ENCODE peak calls at places on chromosomes 12 and 14, in four cellular contexts. Q is tibial nerve, B is ovary, R is A549. U is an unnamed sample.

GRCh38 chr12:29707846-29708245 is 75.9 kb downstream of the TMTC1 start:
- DNase-seq in Q (no peak), B (no peak), R (no peak), U (no peak)

GRCh38 chr14:103808403-103809001 is 38.9 kb downstream of the PPP1R13B start:
- DNase-seq in Q (peak), B (peak), R (peak), U (peak)

GRCh38 chr12:120936197-120936596 is 32.0 kb upstream of the SPPL3 start:
- DNase-seq in Q (no peak), B (no peak), R (no peak), U (no peak)

GRCh38 chr12:89345830-89346740 is 6.2 kb downstream of the DUSP6 start:
- DNase-seq in Q (no peak), B (no peak), R (no peak), U (peak)

GRCh38 chr12:106145539-106146447 is 7.0 kb upstream of the NUAK1 start:
- DNase-seq in Q (no peak), B (no peak), R (no peak), U (peak)

GRCh38 chr12:50248883-50249282 is 34.4 kb downstream of the LIMA1 start:
- DNase-seq in Q (no peak), B (no peak), R (no peak), U (no peak)

GRCh38 chr14:101147848-101148247 is 244.3 kb upstream of the RTL1 start:
- DNase-seq in Q (no peak), B (no peak), R (no peak), U (no peak)

GRCh38 chr12:54370218-54370730 is 6.0 kb upstream of the GPR84 start:
- DNase-seq in Q (peak), B (peak), R (peak), U (peak)

GRCh38 chr12:105706973-105707334 is 376.5 kb downstream of the C12orf75 start:
- DNase-seq in Q (no peak), B (no peak), R (no peak), U (no peak)

GRCh38 chr12:120640840-120641833 is 711 bp downstream of the CABP1 start:
- DNase-seq in Q (no peak), B (peak), R (no peak), U (peak)

GRCh38 chr12:19978193-19978592 is 390.1 kb upstream of the PDE3A start:
- DNase-seq in Q (no peak), B (no peak), R (no peak), U (no peak)

GRCh38 chr12:127149226-127149964 is 1117.6 kb upstream of the TMEM132C start:
- DNase-seq in Q (no peak), B (no peak), R (no peak), U (no peak)

GRCh38 chr12:127148318-127148717 is 1118.7 kb upstream of the TMEM132C start:
- DNase-seq in Q (no peak), B (no peak), R (no peak), U (no peak)

GRCh38 chr12:127145929-127146789 is 1120.8 kb upstream of the TMEM132C start:
- DNase-seq in Q (peak), B (peak), R (peak), U (peak)

GRCh38 chr12:127146991-127147718 is 1119.8 kb upstream of the TMEM132C start:
- DNase-seq in Q (no peak), B (no peak), R (no peak), U (no peak)

DNA sequence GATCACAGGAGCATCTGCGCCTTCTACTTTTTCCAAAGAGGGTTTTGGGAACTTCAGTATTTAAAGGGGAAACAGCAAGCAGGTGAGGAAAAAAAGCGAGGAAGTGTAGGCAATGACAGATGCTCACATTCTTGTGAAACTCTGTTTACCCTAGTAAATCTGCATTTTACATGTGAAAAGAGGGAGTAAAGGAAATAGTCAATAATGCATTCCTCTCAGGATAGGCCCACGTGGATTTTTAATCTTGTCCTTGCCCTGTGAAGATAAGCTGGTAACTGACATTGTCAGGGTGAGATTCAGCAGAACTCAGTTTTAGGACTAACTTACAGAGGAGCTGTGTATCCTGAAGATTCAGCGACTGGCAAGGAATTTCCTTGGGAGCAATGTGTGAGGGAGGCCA is 1119.2 kb upstream of the TMEM132C start:
- DNase-seq in Q (no peak), B (no peak), R (no peak), U (no peak)
- TF ChIP-seq EP300 in Q (no peak), B (no peak), R (no peak), U (no peak)

DNA sequence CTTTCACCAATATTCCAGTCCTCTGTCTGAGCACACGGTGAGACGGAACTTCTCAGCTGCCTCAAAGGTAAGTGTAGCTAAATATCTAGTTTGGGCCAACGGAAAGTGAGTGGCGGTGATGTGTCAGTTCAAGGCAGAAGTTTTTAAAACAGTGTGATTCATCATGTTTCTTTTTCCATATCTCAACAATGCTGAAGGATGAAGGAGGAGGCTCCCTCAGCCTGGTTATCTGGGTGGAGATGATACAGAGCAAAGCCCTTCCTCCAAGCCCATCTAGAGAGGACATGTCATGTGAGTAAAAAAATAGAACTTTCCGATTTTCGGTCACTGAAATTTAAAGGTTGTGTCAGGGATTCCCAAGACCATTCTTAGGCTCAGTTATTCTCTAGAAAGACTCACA is 13.1 kb upstream of the ANP32D start:
- DNase-seq in Q (no peak), B (no peak), R (no peak), U (no peak)
- TF ChIP-seq EP300 in Q (no peak), B (no peak), R (no peak), U (no peak)

GRCh38 chr14:68512088-68512487 is 280.8 kb downstream of the ZFP36L1 start:
- DNase-seq in Q (no peak), B (no peak), R (no peak), U (no peak)
- TF ChIP-seq EP300 in Q (no peak), B (no peak), R (no peak), U (no peak)

GRCh38 chr12:55974308-55974724 is 438 bp downstream of the RAB5B start:
- DNase-seq in Q (no peak), B (no peak), R (peak), U (peak)
- TF ChIP-seq EP300 in Q (no peak), B (no peak), R (no peak), U (no peak)

DNA sequence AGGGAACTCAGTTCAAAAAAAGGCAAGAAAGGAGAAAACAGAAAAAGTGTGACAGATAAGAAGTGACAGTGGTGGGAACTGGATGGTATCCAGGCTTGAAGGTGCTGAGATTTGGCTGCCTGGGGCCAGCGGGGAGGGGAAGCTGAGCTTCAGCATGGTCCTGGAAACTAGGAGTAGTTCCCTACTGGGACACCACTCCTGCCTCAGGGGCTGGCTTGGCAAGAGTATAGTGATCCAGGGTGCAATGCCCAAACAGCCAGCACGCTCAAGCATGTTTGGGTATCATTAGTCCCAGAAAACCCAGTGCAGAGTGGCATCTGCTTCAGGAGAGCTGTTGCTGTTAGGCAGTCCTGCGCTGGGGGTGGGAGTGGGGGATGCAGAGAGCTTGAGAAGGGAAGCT is 49.5 kb upstream of the KTN1 start:
- DNase-seq in Q (no peak), B (no peak), R (no peak), U (no peak)
- TF ChIP-seq EP300 in Q (no peak), B (no peak), R (no peak), U (no peak)